ENCODE peak calls at places on chromosomes 11 and 22, in eight cellular contexts. One of them, this sample, is unnamed.

GRCh38 chr22:45450931-45451651 is 37.6 kb downstream of the RIBC2 start:
- DNase-seq in kidney epithelial cell: no peak
- DNase-seq in fibroblast of lung: peak
- DNase-seq in brain microvascular endothelial cell: no peak
- DNase-seq in HAP-1: no peak
- DNase-seq in NK-92 treated with Interleukin-12 subunit alpha and Interleukin-12 subunit beta, amount 100 ng/mL, for 24 hours: no peak
- DNase-seq in activated naive CD8-positive, alpha-beta T cell treated with anti-CD3 and anti-CD28 coated beads, Interleukin-2, amount 10 ng/mL, durations not matched to agents 7 days and 5 days: no peak
- DNase-seq in stimulated activated CD4-positive, alpha-beta T cell treated with anti-CD3 and anti-CD28 coated beads, TNF-alpha, amount 100 ng/mL, for 24 hours: no peak
- DNase-seq in this sample: no peak

GRCh38 chr11:76846441-76846840 is 14.3 kb upstream of the ACER3 start:
- DNase-seq in activated naive CD8-positive, alpha-beta T cell treated with anti-CD3 and anti-CD28 coated beads, Interleukin-2, amount 10 ng/mL, durations not matched to agents 7 days and 5 days: no peak
- DNase-seq in fibroblast of lung: no peak
- DNase-seq in HAP-1: no peak
- DNase-seq in NK-92 treated with Interleukin-12 subunit alpha and Interleukin-12 subunit beta, amount 100 ng/mL, for 24 hours: no peak
- DNase-seq in kidney epithelial cell: no peak
- DNase-seq in brain microvascular endothelial cell: no peak
- DNase-seq in stimulated activated CD4-positive, alpha-beta T cell treated with anti-CD3 and anti-CD28 coated beads, TNF-alpha, amount 100 ng/mL, for 24 hours: no peak
- DNase-seq in this sample: no peak

GRCh38 chr22:30572840-30573593 is 1.4 kb downstream of the GAL3ST1 start:
- DNase-seq in stimulated activated CD4-positive, alpha-beta T cell treated with anti-CD3 and anti-CD28 coated beads, TNF-alpha, amount 100 ng/mL, for 24 hours: no peak
- DNase-seq in HAP-1: no peak
- DNase-seq in fibroblast of lung: no peak
- DNase-seq in kidney epithelial cell: no peak
- DNase-seq in activated naive CD8-positive, alpha-beta T cell treated with anti-CD3 and anti-CD28 coated beads, Interleukin-2, amount 10 ng/mL, durations not matched to agents 7 days and 5 days: no peak
- DNase-seq in brain microvascular endothelial cell: no peak
- DNase-seq in NK-92 treated with Interleukin-12 subunit alpha and Interleukin-12 subunit beta, amount 100 ng/mL, for 24 hours: no peak
- DNase-seq in this sample: no peak

GRCh38 chr22:38850941-38851849 is 7.4 kb upstream of the NPTXR start:
- DNase-seq in HAP-1: no peak
- DNase-seq in stimulated activated CD4-positive, alpha-beta T cell treated with anti-CD3 and anti-CD28 coated beads, TNF-alpha, amount 100 ng/mL, for 24 hours: no peak
- DNase-seq in NK-92 treated with Interleukin-12 subunit alpha and Interleukin-12 subunit beta, amount 100 ng/mL, for 24 hours: no peak
- DNase-seq in kidney epithelial cell: no peak
- DNase-seq in fibroblast of lung: peak
- DNase-seq in activated naive CD8-positive, alpha-beta T cell treated with anti-CD3 and anti-CD28 coated beads, Interleukin-2, amount 10 ng/mL, durations not matched to agents 7 days and 5 days: no peak
- DNase-seq in brain microvascular endothelial cell: peak
- DNase-seq in this sample: no peak

GRCh38 chr22:46025973-46026906 is 49.3 kb upstream of the WNT7B start:
- DNase-seq in stimulated activated CD4-positive, alpha-beta T cell treated with anti-CD3 and anti-CD28 coated beads, TNF-alpha, amount 100 ng/mL, for 24 hours: no peak
- DNase-seq in kidney epithelial cell: no peak
- DNase-seq in activated naive CD8-positive, alpha-beta T cell treated with anti-CD3 and anti-CD28 coated beads, Interleukin-2, amount 10 ng/mL, durations not matched to agents 7 days and 5 days: no peak
- DNase-seq in brain microvascular endothelial cell: no peak
- DNase-seq in fibroblast of lung: no peak
- DNase-seq in NK-92 treated with Interleukin-12 subunit alpha and Interleukin-12 subunit beta, amount 100 ng/mL, for 24 hours: no peak
- DNase-seq in HAP-1: no peak
- DNase-seq in this sample: no peak

GRCh38 chr22:24043957-24044356 is 32.9 kb downstream of the CABIN1 start:
- DNase-seq in stimulated activated CD4-positive, alpha-beta T cell treated with anti-CD3 and anti-CD28 coated beads, TNF-alpha, amount 100 ng/mL, for 24 hours: no peak
- DNase-seq in HAP-1: no peak
- DNase-seq in kidney epithelial cell: no peak
- DNase-seq in brain microvascular endothelial cell: no peak
- DNase-seq in NK-92 treated with Interleukin-12 subunit alpha and Interleukin-12 subunit beta, amount 100 ng/mL, for 24 hours: no peak
- DNase-seq in fibroblast of lung: no peak
- DNase-seq in activated naive CD8-positive, alpha-beta T cell treated with anti-CD3 and anti-CD28 coated beads, Interleukin-2, amount 10 ng/mL, durations not matched to agents 7 days and 5 days: no peak
- DNase-seq in this sample: no peak

GRCh38 chr11:132056689-132057088 is 686.3 kb downstream of the NTM start:
- DNase-seq in brain microvascular endothelial cell: peak
- DNase-seq in NK-92 treated with Interleukin-12 subunit alpha and Interleukin-12 subunit beta, amount 100 ng/mL, for 24 hours: no peak
- DNase-seq in stimulated activated CD4-positive, alpha-beta T cell treated with anti-CD3 and anti-CD28 coated beads, TNF-alpha, amount 100 ng/mL, for 24 hours: no peak
- DNase-seq in activated naive CD8-positive, alpha-beta T cell treated with anti-CD3 and anti-CD28 coated beads, Interleukin-2, amount 10 ng/mL, durations not matched to agents 7 days and 5 days: no peak
- DNase-seq in HAP-1: no peak
- DNase-seq in kidney epithelial cell: peak
- DNase-seq in fibroblast of lung: peak
- DNase-seq in this sample: no peak

GRCh38 chr22:27669798-27670599 is 131.6 kb downstream of the MN1 start:
- DNase-seq in fibroblast of lung: no peak
- DNase-seq in NK-92 treated with Interleukin-12 subunit alpha and Interleukin-12 subunit beta, amount 100 ng/mL, for 24 hours: no peak
- DNase-seq in brain microvascular endothelial cell: no peak
- DNase-seq in HAP-1: peak
- DNase-seq in activated naive CD8-positive, alpha-beta T cell treated with anti-CD3 and anti-CD28 coated beads, Interleukin-2, amount 10 ng/mL, durations not matched to agents 7 days and 5 days: no peak
- DNase-seq in stimulated activated CD4-positive, alpha-beta T cell treated with anti-CD3 and anti-CD28 coated beads, TNF-alpha, amount 100 ng/mL, for 24 hours: no peak
- DNase-seq in kidney epithelial cell: no peak
- DNase-seq in this sample: no peak

GRCh38 chr22:35703861-35704584 is 13.6 kb upstream of the APOL5 start:
- DNase-seq in fibroblast of lung: peak
- DNase-seq in kidney epithelial cell: no peak
- DNase-seq in HAP-1: no peak
- DNase-seq in stimulated activated CD4-positive, alpha-beta T cell treated with anti-CD3 and anti-CD28 coated beads, TNF-alpha, amount 100 ng/mL, for 24 hours: no peak
- DNase-seq in NK-92 treated with Interleukin-12 subunit alpha and Interleukin-12 subunit beta, amount 100 ng/mL, for 24 hours: no peak
- DNase-seq in brain microvascular endothelial cell: no peak
- DNase-seq in activated naive CD8-positive, alpha-beta T cell treated with anti-CD3 and anti-CD28 coated beads, Interleukin-2, amount 10 ng/mL, durations not matched to agents 7 days and 5 days: no peak
- DNase-seq in this sample: no peak

GRCh38 chr11:59076876-59077571 is 9.1 kb upstream of the GLYATL1B start:
- DNase-seq in NK-92 treated with Interleukin-12 subunit alpha and Interleukin-12 subunit beta, amount 100 ng/mL, for 24 hours: no peak
- DNase-seq in kidney epithelial cell: no peak
- DNase-seq in fibroblast of lung: no peak
- DNase-seq in brain microvascular endothelial cell: no peak
- DNase-seq in HAP-1: no peak
- DNase-seq in stimulated activated CD4-positive, alpha-beta T cell treated with anti-CD3 and anti-CD28 coated beads, TNF-alpha, amount 100 ng/mL, for 24 hours: no peak
- DNase-seq in activated naive CD8-positive, alpha-beta T cell treated with anti-CD3 and anti-CD28 coated beads, Interleukin-2, amount 10 ng/mL, durations not matched to agents 7 days and 5 days: no peak
- DNase-seq in this sample: no peak

GRCh38 chr11:74844072-74844471 is 95.4 kb downstream of the RNF169 start:
- DNase-seq in brain microvascular endothelial cell: no peak
- DNase-seq in activated naive CD8-positive, alpha-beta T cell treated with anti-CD3 and anti-CD28 coated beads, Interleukin-2, amount 10 ng/mL, durations not matched to agents 7 days and 5 days: no peak
- DNase-seq in stimulated activated CD4-positive, alpha-beta T cell treated with anti-CD3 and anti-CD28 coated beads, TNF-alpha, amount 100 ng/mL, for 24 hours: no peak
- DNase-seq in kidney epithelial cell: no peak
- DNase-seq in NK-92 treated with Interleukin-12 subunit alpha and Interleukin-12 subunit beta, amount 100 ng/mL, for 24 hours: no peak
- DNase-seq in fibroblast of lung: no peak
- DNase-seq in HAP-1: no peak
- DNase-seq in this sample: no peak

GRCh38 chr11:67304511-67305113 is 1.3 kb downstream of the SSH3 start:
- DNase-seq in HAP-1: no peak
- DNase-seq in activated naive CD8-positive, alpha-beta T cell treated with anti-CD3 and anti-CD28 coated beads, Interleukin-2, amount 10 ng/mL, durations not matched to agents 7 days and 5 days: no peak
- DNase-seq in stimulated activated CD4-positive, alpha-beta T cell treated with anti-CD3 and anti-CD28 coated beads, TNF-alpha, amount 100 ng/mL, for 24 hours: no peak
- DNase-seq in NK-92 treated with Interleukin-12 subunit alpha and Interleukin-12 subunit beta, amount 100 ng/mL, for 24 hours: no peak
- DNase-seq in kidney epithelial cell: no peak
- DNase-seq in fibroblast of lung: no peak
- DNase-seq in brain microvascular endothelial cell: no peak
- DNase-seq in this sample: no peak

GRCh38 chr11:111448420-111448819 is 63.8 kb downstream of the BTG4 start:
- DNase-seq in stimulated activated CD4-positive, alpha-beta T cell treated with anti-CD3 and anti-CD28 coated beads, TNF-alpha, amount 100 ng/mL, for 24 hours: no peak
- DNase-seq in NK-92 treated with Interleukin-12 subunit alpha and Interleukin-12 subunit beta, amount 100 ng/mL, for 24 hours: no peak
- DNase-seq in activated naive CD8-positive, alpha-beta T cell treated with anti-CD3 and anti-CD28 coated beads, Interleukin-2, amount 10 ng/mL, durations not matched to agents 7 days and 5 days: no peak
- DNase-seq in kidney epithelial cell: no peak
- DNase-seq in HAP-1: no peak
- DNase-seq in fibroblast of lung: no peak
- DNase-seq in brain microvascular endothelial cell: no peak
- DNase-seq in this sample: no peak

GRCh38 chr11:9448576-9449352 is 12.0 kb upstream of the ZNF143 start:
- DNase-seq in NK-92 treated with Interleukin-12 subunit alpha and Interleukin-12 subunit beta, amount 100 ng/mL, for 24 hours: no peak
- DNase-seq in activated naive CD8-positive, alpha-beta T cell treated with anti-CD3 and anti-CD28 coated beads, Interleukin-2, amount 10 ng/mL, durations not matched to agents 7 days and 5 days: no peak
- DNase-seq in HAP-1: no peak
- DNase-seq in fibroblast of lung: no peak
- DNase-seq in brain microvascular endothelial cell: no peak
- DNase-seq in kidney epithelial cell: no peak
- DNase-seq in stimulated activated CD4-positive, alpha-beta T cell treated with anti-CD3 and anti-CD28 coated beads, TNF-alpha, amount 100 ng/mL, for 24 hours: no peak
- DNase-seq in this sample: no peak

GRCh38 chr11:104625246-104625645 is 273.0 kb downstream of the CASP12 start:
- DNase-seq in HAP-1: no peak
- DNase-seq in stimulated activated CD4-positive, alpha-beta T cell treated with anti-CD3 and anti-CD28 coated beads, TNF-alpha, amount 100 ng/mL, for 24 hours: no peak
- DNase-seq in brain microvascular endothelial cell: peak
- DNase-seq in activated naive CD8-positive, alpha-beta T cell treated with anti-CD3 and anti-CD28 coated beads, Interleukin-2, amount 10 ng/mL, durations not matched to agents 7 days and 5 days: no peak
- DNase-seq in NK-92 treated with Interleukin-12 subunit alpha and Interleukin-12 subunit beta, amount 100 ng/mL, for 24 hours: no peak
- DNase-seq in fibroblast of lung: peak
- DNase-seq in kidney epithelial cell: no peak
- DNase-seq in this sample: no peak

GRCh38 chr22:35154937-35155387 is 89.0 kb downstream of the ISX start:
- DNase-seq in activated naive CD8-positive, alpha-beta T cell treated with anti-CD3 and anti-CD28 coated beads, Interleukin-2, amount 10 ng/mL, durations not matched to agents 7 days and 5 days: no peak
- DNase-seq in kidney epithelial cell: peak
- DNase-seq in stimulated activated CD4-positive, alpha-beta T cell treated with anti-CD3 and anti-CD28 coated beads, TNF-alpha, amount 100 ng/mL, for 24 hours: no peak
- DNase-seq in fibroblast of lung: peak
- DNase-seq in HAP-1: peak
- DNase-seq in brain microvascular endothelial cell: peak
- DNase-seq in NK-92 treated with Interleukin-12 subunit alpha and Interleukin-12 subunit beta, amount 100 ng/mL, for 24 hours: no peak
- DNase-seq in this sample: no peak

GRCh38 chr11:12232160-12232559 is 121.8 kb downstream of the MICAL2 start:
- DNase-seq in NK-92 treated with Interleukin-12 subunit alpha and Interleukin-12 subunit beta, amount 100 ng/mL, for 24 hours: no peak
- DNase-seq in fibroblast of lung: no peak
- DNase-seq in brain microvascular endothelial cell: no peak
- DNase-seq in HAP-1: no peak
- DNase-seq in stimulated activated CD4-positive, alpha-beta T cell treated with anti-CD3 and anti-CD28 coated beads, TNF-alpha, amount 100 ng/mL, for 24 hours: no peak
- DNase-seq in activated naive CD8-positive, alpha-beta T cell treated with anti-CD3 and anti-CD28 coated beads, Interleukin-2, amount 10 ng/mL, durations not matched to agents 7 days and 5 days: no peak
- DNase-seq in kidney epithelial cell: no peak
- DNase-seq in this sample: no peak

GRCh38 chr11:116984186-116984585 is 114.0 kb downstream of the SIK3 start:
- DNase-seq in brain microvascular endothelial cell: peak
- DNase-seq in kidney epithelial cell: no peak
- DNase-seq in activated naive CD8-positive, alpha-beta T cell treated with anti-CD3 and anti-CD28 coated beads, Interleukin-2, amount 10 ng/mL, durations not matched to agents 7 days and 5 days: no peak
- DNase-seq in HAP-1: no peak
- DNase-seq in fibroblast of lung: peak
- DNase-seq in NK-92 treated with Interleukin-12 subunit alpha and Interleukin-12 subunit beta, amount 100 ng/mL, for 24 hours: no peak
- DNase-seq in stimulated activated CD4-positive, alpha-beta T cell treated with anti-CD3 and anti-CD28 coated beads, TNF-alpha, amount 100 ng/mL, for 24 hours: no peak
- DNase-seq in this sample: no peak

GRCh38 chr11:69986421-69987229 is 91.5 kb upstream of the ANO1 start:
- DNase-seq in fibroblast of lung: no peak
- DNase-seq in NK-92 treated with Interleukin-12 subunit alpha and Interleukin-12 subunit beta, amount 100 ng/mL, for 24 hours: no peak
- DNase-seq in kidney epithelial cell: no peak
- DNase-seq in HAP-1: no peak
- DNase-seq in stimulated activated CD4-positive, alpha-beta T cell treated with anti-CD3 and anti-CD28 coated beads, TNF-alpha, amount 100 ng/mL, for 24 hours: no peak
- DNase-seq in brain microvascular endothelial cell: no peak
- DNase-seq in activated naive CD8-positive, alpha-beta T cell treated with anti-CD3 and anti-CD28 coated beads, Interleukin-2, amount 10 ng/mL, durations not matched to agents 7 days and 5 days: no peak
- DNase-seq in this sample: no peak

GRCh38 chr11:18457435-18457834 is 1.8 kb downstream of the LDHAL6A start:
- DNase-seq in stimulated activated CD4-positive, alpha-beta T cell treated with anti-CD3 and anti-CD28 coated beads, TNF-alpha, amount 100 ng/mL, for 24 hours: no peak
- DNase-seq in kidney epithelial cell: no peak
- DNase-seq in HAP-1: no peak
- DNase-seq in NK-92 treated with Interleukin-12 subunit alpha and Interleukin-12 subunit beta, amount 100 ng/mL, for 24 hours: no peak
- DNase-seq in fibroblast of lung: no peak
- DNase-seq in brain microvascular endothelial cell: no peak
- DNase-seq in activated naive CD8-positive, alpha-beta T cell treated with anti-CD3 and anti-CD28 coated beads, Interleukin-2, amount 10 ng/mL, durations not matched to agents 7 days and 5 days: no peak
- DNase-seq in this sample: peak

GRCh38 chr11:10405858-10406592 is 49.0 kb upstream of the AMPD3 start:
- DNase-seq in HAP-1: peak
- DNase-seq in kidney epithelial cell: peak
- DNase-seq in NK-92 treated with Interleukin-12 subunit alpha and Interleukin-12 subunit beta, amount 100 ng/mL, for 24 hours: peak
- DNase-seq in fibroblast of lung: peak
- DNase-seq in activated naive CD8-positive, alpha-beta T cell treated with anti-CD3 and anti-CD28 coated beads, Interleukin-2, amount 10 ng/mL, durations not matched to agents 7 days and 5 days: no peak
- DNase-seq in brain microvascular endothelial cell: peak
- DNase-seq in stimulated activated CD4-positive, alpha-beta T cell treated with anti-CD3 and anti-CD28 coated beads, TNF-alpha, amount 100 ng/mL, for 24 hours: peak
- DNase-seq in this sample: peak

GRCh38 chr22:45105281-45105700 is 58.4 kb upstream of the NUP50 start:
- DNase-seq in brain microvascular endothelial cell: no peak
- DNase-seq in activated naive CD8-positive, alpha-beta T cell treated with anti-CD3 and anti-CD28 coated beads, Interleukin-2, amount 10 ng/mL, durations not matched to agents 7 days and 5 days: no peak
- DNase-seq in fibroblast of lung: no peak
- DNase-seq in NK-92 treated with Interleukin-12 subunit alpha and Interleukin-12 subunit beta, amount 100 ng/mL, for 24 hours: no peak
- DNase-seq in kidney epithelial cell: peak
- DNase-seq in stimulated activated CD4-positive, alpha-beta T cell treated with anti-CD3 and anti-CD28 coated beads, TNF-alpha, amount 100 ng/mL, for 24 hours: no peak
- DNase-seq in HAP-1: no peak
- DNase-seq in this sample: peak

GRCh38 chr22:24437820-24438328 is 10.5 kb downstream of the ADORA2A start:
- DNase-seq in brain microvascular endothelial cell: no peak
- DNase-seq in kidney epithelial cell: peak
- DNase-seq in HAP-1: no peak
- DNase-seq in stimulated activated CD4-positive, alpha-beta T cell treated with anti-CD3 and anti-CD28 coated beads, TNF-alpha, amount 100 ng/mL, for 24 hours: no peak
- DNase-seq in activated naive CD8-positive, alpha-beta T cell treated with anti-CD3 and anti-CD28 coated beads, Interleukin-2, amount 10 ng/mL, durations not matched to agents 7 days and 5 days: peak
- DNase-seq in NK-92 treated with Interleukin-12 subunit alpha and Interleukin-12 subunit beta, amount 100 ng/mL, for 24 hours: peak
- DNase-seq in fibroblast of lung: no peak
- DNase-seq in this sample: no peak

GRCh38 chr11:57402188-57403066 is 12.0 kb upstream of the PRG2 start:
- DNase-seq in HAP-1: no peak
- DNase-seq in kidney epithelial cell: no peak
- DNase-seq in brain microvascular endothelial cell: no peak
- DNase-seq in fibroblast of lung: no peak
- DNase-seq in stimulated activated CD4-positive, alpha-beta T cell treated with anti-CD3 and anti-CD28 coated beads, TNF-alpha, amount 100 ng/mL, for 24 hours: no peak
- DNase-seq in NK-92 treated with Interleukin-12 subunit alpha and Interleukin-12 subunit beta, amount 100 ng/mL, for 24 hours: no peak
- DNase-seq in activated naive CD8-positive, alpha-beta T cell treated with anti-CD3 and anti-CD28 coated beads, Interleukin-2, amount 10 ng/mL, durations not matched to agents 7 days and 5 days: no peak
- DNase-seq in this sample: no peak

GRCh38 chr22:47370448-47371262 is 608.2 kb downstream of the TBC1D22A start:
- DNase-seq in NK-92 treated with Interleukin-12 subunit alpha and Interleukin-12 subunit beta, amount 100 ng/mL, for 24 hours: no peak
- DNase-seq in brain microvascular endothelial cell: no peak
- DNase-seq in stimulated activated CD4-positive, alpha-beta T cell treated with anti-CD3 and anti-CD28 coated beads, TNF-alpha, amount 100 ng/mL, for 24 hours: no peak
- DNase-seq in fibroblast of lung: no peak
- DNase-seq in activated naive CD8-positive, alpha-beta T cell treated with anti-CD3 and anti-CD28 coated beads, Interleukin-2, amount 10 ng/mL, durations not matched to agents 7 days and 5 days: no peak
- DNase-seq in kidney epithelial cell: no peak
- DNase-seq in HAP-1: no peak
- DNase-seq in this sample: no peak

GRCh38 chr11:71436861-71437260 is 11.3 kb downstream of the DHCR7 start:
- DNase-seq in activated naive CD8-positive, alpha-beta T cell treated with anti-CD3 and anti-CD28 coated beads, Interleukin-2, amount 10 ng/mL, durations not matched to agents 7 days and 5 days: no peak
- DNase-seq in stimulated activated CD4-positive, alpha-beta T cell treated with anti-CD3 and anti-CD28 coated beads, TNF-alpha, amount 100 ng/mL, for 24 hours: no peak
- DNase-seq in HAP-1: no peak
- DNase-seq in fibroblast of lung: no peak
- DNase-seq in NK-92 treated with Interleukin-12 subunit alpha and Interleukin-12 subunit beta, amount 100 ng/mL, for 24 hours: no peak
- DNase-seq in kidney epithelial cell: no peak
- DNase-seq in brain microvascular endothelial cell: no peak
- DNase-seq in this sample: no peak

GRCh38 chr22:17924735-17925727 is 99.3 kb downstream of the MICAL3 start:
- DNase-seq in NK-92 treated with Interleukin-12 subunit alpha and Interleukin-12 subunit beta, amount 100 ng/mL, for 24 hours: no peak
- DNase-seq in stimulated activated CD4-positive, alpha-beta T cell treated with anti-CD3 and anti-CD28 coated beads, TNF-alpha, amount 100 ng/mL, for 24 hours: no peak
- DNase-seq in brain microvascular endothelial cell: no peak
- DNase-seq in HAP-1: no peak
- DNase-seq in activated naive CD8-positive, alpha-beta T cell treated with anti-CD3 and anti-CD28 coated beads, Interleukin-2, amount 10 ng/mL, durations not matched to agents 7 days and 5 days: no peak
- DNase-seq in kidney epithelial cell: no peak
- DNase-seq in fibroblast of lung: no peak
- DNase-seq in this sample: no peak

GRCh38 chr11:9528141-9528511 is 45.3 kb upstream of the WEE1 start:
- DNase-seq in activated naive CD8-positive, alpha-beta T cell treated with anti-CD3 and anti-CD28 coated beads, Interleukin-2, amount 10 ng/mL, durations not matched to agents 7 days and 5 days: no peak
- DNase-seq in fibroblast of lung: no peak
- DNase-seq in NK-92 treated with Interleukin-12 subunit alpha and Interleukin-12 subunit beta, amount 100 ng/mL, for 24 hours: no peak
- DNase-seq in stimulated activated CD4-positive, alpha-beta T cell treated with anti-CD3 and anti-CD28 coated beads, TNF-alpha, amount 100 ng/mL, for 24 hours: no peak
- DNase-seq in kidney epithelial cell: no peak
- DNase-seq in HAP-1: no peak
- DNase-seq in brain microvascular endothelial cell: no peak
- DNase-seq in this sample: no peak

GRCh38 chr22:29048822-29049654 is 12.6 kb downstream of the C22orf31 start:
- DNase-seq in fibroblast of lung: no peak
- DNase-seq in brain microvascular endothelial cell: no peak
- DNase-seq in activated naive CD8-positive, alpha-beta T cell treated with anti-CD3 and anti-CD28 coated beads, Interleukin-2, amount 10 ng/mL, durations not matched to agents 7 days and 5 days: no peak
- DNase-seq in stimulated activated CD4-positive, alpha-beta T cell treated with anti-CD3 and anti-CD28 coated beads, TNF-alpha, amount 100 ng/mL, for 24 hours: no peak
- DNase-seq in HAP-1: no peak
- DNase-seq in kidney epithelial cell: no peak
- DNase-seq in NK-92 treated with Interleukin-12 subunit alpha and Interleukin-12 subunit beta, amount 100 ng/mL, for 24 hours: no peak
- DNase-seq in this sample: no peak

GRCh38 chr11:70755410-70756158 is 357.3 kb downstream of the CTTN start:
- DNase-seq in activated naive CD8-positive, alpha-beta T cell treated with anti-CD3 and anti-CD28 coated beads, Interleukin-2, amount 10 ng/mL, durations not matched to agents 7 days and 5 days: peak
- DNase-seq in fibroblast of lung: peak
- DNase-seq in HAP-1: peak
- DNase-seq in stimulated activated CD4-positive, alpha-beta T cell treated with anti-CD3 and anti-CD28 coated beads, TNF-alpha, amount 100 ng/mL, for 24 hours: peak
- DNase-seq in brain microvascular endothelial cell: peak
- DNase-seq in NK-92 treated with Interleukin-12 subunit alpha and Interleukin-12 subunit beta, amount 100 ng/mL, for 24 hours: peak
- DNase-seq in kidney epithelial cell: no peak
- DNase-seq in this sample: no peak

GRCh38 chr11:1205121-1205986 is 17.5 kb upstream of the MUC5B start:
- DNase-seq in activated naive CD8-positive, alpha-beta T cell treated with anti-CD3 and anti-CD28 coated beads, Interleukin-2, amount 10 ng/mL, durations not matched to agents 7 days and 5 days: peak
- DNase-seq in NK-92 treated with Interleukin-12 subunit alpha and Interleukin-12 subunit beta, amount 100 ng/mL, for 24 hours: no peak
- DNase-seq in stimulated activated CD4-positive, alpha-beta T cell treated with anti-CD3 and anti-CD28 coated beads, TNF-alpha, amount 100 ng/mL, for 24 hours: no peak
- DNase-seq in brain microvascular endothelial cell: no peak
- DNase-seq in kidney epithelial cell: no peak
- DNase-seq in HAP-1: peak
- DNase-seq in fibroblast of lung: no peak
- DNase-seq in this sample: no peak

GRCh38 chr22:42320463-42321416 is 50.3 kb upstream of the TCF20 start:
- DNase-seq in brain microvascular endothelial cell: no peak
- DNase-seq in fibroblast of lung: no peak
- DNase-seq in stimulated activated CD4-positive, alpha-beta T cell treated with anti-CD3 and anti-CD28 coated beads, TNF-alpha, amount 100 ng/mL, for 24 hours: no peak
- DNase-seq in NK-92 treated with Interleukin-12 subunit alpha and Interleukin-12 subunit beta, amount 100 ng/mL, for 24 hours: no peak
- DNase-seq in HAP-1: no peak
- DNase-seq in activated naive CD8-positive, alpha-beta T cell treated with anti-CD3 and anti-CD28 coated beads, Interleukin-2, amount 10 ng/mL, durations not matched to agents 7 days and 5 days: no peak
- DNase-seq in kidney epithelial cell: no peak
- DNase-seq in this sample: no peak

GRCh38 chr11:44617671-44618461 is 52.4 kb downstream of the CD82 start:
- DNase-seq in fibroblast of lung: no peak
- DNase-seq in HAP-1: no peak
- DNase-seq in kidney epithelial cell: no peak
- DNase-seq in stimulated activated CD4-positive, alpha-beta T cell treated with anti-CD3 and anti-CD28 coated beads, TNF-alpha, amount 100 ng/mL, for 24 hours: no peak
- DNase-seq in activated naive CD8-positive, alpha-beta T cell treated with anti-CD3 and anti-CD28 coated beads, Interleukin-2, amount 10 ng/mL, durations not matched to agents 7 days and 5 days: peak
- DNase-seq in brain microvascular endothelial cell: no peak
- DNase-seq in NK-92 treated with Interleukin-12 subunit alpha and Interleukin-12 subunit beta, amount 100 ng/mL, for 24 hours: no peak
- DNase-seq in this sample: no peak

GRCh38 chr11:9180784-9181183 is 84.4 kb downstream of the DENND5A start:
- DNase-seq in activated naive CD8-positive, alpha-beta T cell treated with anti-CD3 and anti-CD28 coated beads, Interleukin-2, amount 10 ng/mL, durations not matched to agents 7 days and 5 days: no peak
- DNase-seq in kidney epithelial cell: no peak
- DNase-seq in HAP-1: no peak
- DNase-seq in brain microvascular endothelial cell: no peak
- DNase-seq in NK-92 treated with Interleukin-12 subunit alpha and Interleukin-12 subunit beta, amount 100 ng/mL, for 24 hours: no peak
- DNase-seq in stimulated activated CD4-positive, alpha-beta T cell treated with anti-CD3 and anti-CD28 coated beads, TNF-alpha, amount 100 ng/mL, for 24 hours: no peak
- DNase-seq in fibroblast of lung: no peak
- DNase-seq in this sample: no peak

This sample was measured in epithelial cell of prostate.